ENCODE peak calls at places on chromosomes 2 and 18, in eight cellular contexts. W is DMS153; A is effector memory CD4-positive, alpha-beta T cell; J is NCI-H69; N is T-helper 17 cell; F is amniotic stem cell; B is activated effector memory CD4-positive, alpha-beta T cell treated with Interleukin-2 at 50 U/mL for 16 hours; C is NCI-H1092. M is an unnamed sample.

GRCh38 chr2:53768233-53768542 is 584 bp downstream of the CHAC2 start:
- DNase-seq in W (no peak), A (no peak), J (peak), N (no peak), F (no peak), B (no peak), C (peak), M (no peak)

GRCh38 chr2:78147466-78147865 is 625.3 kb upstream of the LRRTM4 start:
- DNase-seq in W (no peak), A (no peak), J (no peak), N (no peak), F (no peak), B (no peak), C (no peak), M (no peak)

GRCh38 chr2:158567208-158567607 is 110.5 kb downstream of the PKP4 start:
- DNase-seq in W (no peak), A (no peak), J (no peak), N (no peak), F (no peak), B (no peak), C (no peak), M (no peak)

GRCh38 chr2:176704282-176704773 is 435.1 kb downstream of the MTX2 start:
- DNase-seq in W (no peak), A (no peak), J (peak), N (no peak), F (no peak), B (no peak), C (no peak), M (no peak)

GRCh38 chr2:204027105-204027504 is 90.5 kb downstream of the ICOS start:
- DNase-seq in W (peak), A (peak), J (peak), N (no peak), F (no peak), B (no peak), C (no peak), M (peak)

GRCh38 chr2:27039426-27039825 is 6.7 kb downstream of the TMEM214 start:
- DNase-seq in W (no peak), A (no peak), J (no peak), N (no peak), F (no peak), B (no peak), C (no peak), M (no peak)

GRCh38 chr2:69781321-69782248 is 39.7 kb downstream of the ANXA4 start:
- DNase-seq in W (peak), A (no peak), J (peak), N (no peak), F (no peak), B (no peak), C (no peak), M (no peak)

GRCh38 chr2:705971-706511 is 28.8 kb upstream of the TMEM18 start:
- DNase-seq in W (no peak), A (no peak), J (no peak), N (no peak), F (no peak), B (no peak), C (no peak), M (peak)

GRCh38 chr2:121611730-121612705 is 37.2 kb downstream of the CLASP1 start:
- DNase-seq in W (no peak), A (no peak), J (peak), N (no peak), F (no peak), B (no peak), C (no peak), M (no peak)

GRCh38 chr18:58087928-58088722 is 44.1 kb downstream of the NEDD4L start:
- DNase-seq in W (peak), A (no peak), J (peak), N (no peak), F (no peak), B (no peak), C (no peak), M (no peak)

GRCh38 chr18:44900627-44901026 is 219.9 kb downstream of the SETBP1 start:
- DNase-seq in W (no peak), A (no peak), J (peak), N (no peak), F (no peak), B (no peak), C (no peak), M (no peak)

GRCh38 chr2:110807520-110807919 is 75.1 kb downstream of the ACOXL start:
- DNase-seq in W (no peak), A (no peak), J (no peak), N (no peak), F (no peak), B (no peak), C (no peak), M (no peak)

GRCh38 chr2:174344716-174345472 is 10.1 kb downstream of the SP9 start:
- DNase-seq in W (peak), A (no peak), J (peak), N (no peak), F (no peak), B (no peak), C (peak), M (no peak)

GRCh38 chr18:715626-716025 is 3.2 kb upstream of the ENOSF1 start:
- DNase-seq in W (no peak), A (no peak), J (peak), N (no peak), F (peak), B (no peak), C (no peak), M (no peak)

GRCh38 chr2:218257390-218257981 is 3.3 kb upstream of the GPBAR1 start:
- DNase-seq in W (no peak), A (peak), J (peak), N (peak), F (no peak), B (peak), C (no peak), M (peak)

GRCh38 chr2:150389487-150389886 is 98.0 kb downstream of the RND3 start:
- DNase-seq in W (no peak), A (no peak), J (no peak), N (no peak), F (no peak), B (no peak), C (no peak), M (no peak)

GRCh38 chr2:229043681-229044080 is 227.4 kb downstream of the PID1 start:
- DNase-seq in W (no peak), A (no peak), J (no peak), N (no peak), F (no peak), B (no peak), C (no peak), M (no peak)

GRCh38 chr2:109494351-109494750 is 119.4 kb downstream of the SEPTIN10 start:
- DNase-seq in W (no peak), A (no peak), J (no peak), N (no peak), F (no peak), B (no peak), C (no peak), M (no peak)

GRCh38 chr2:223560704-223561435 is 41.3 kb downstream of the SCG2 start:
- DNase-seq in W (peak), A (no peak), J (peak), N (no peak), F (no peak), B (no peak), C (peak), M (no peak)